ENCODE peak calls at places on chromosome 3, in six cellular contexts. J is H1, G is GM12891, O is HepG2, S is GM12878, F is K562. T is an unnamed sample.

GRCh38 chr3:167187211-167187610 is 192.9 kb downstream of the ZBBX start:
- DNase-seq in J (no peak), G (no peak), O (no peak), S (no peak), F (no peak), T (no peak)

GRCh38 chr3:57227204-57227929 is at the start of gene APPL1:
- DNase-seq in J (peak; percentile 98), G (peak; percentile 91), O (peak; percentile 84), S (peak; percentile 68), F (peak; percentile 92), T (peak; percentile 93)

GRCh38 chr3:132641837-132642538 is 17.6 kb downstream of the ACAD11 start:
- DNase-seq in J (no peak), G (no peak), O (peak; percentile 45), S (no peak), F (peak; percentile 28), T (no peak)

GRCh38 chr3:194218646-194219453 is 82.9 kb downstream of the HES1 start:
- DNase-seq in J (no peak), G (no peak), O (no peak), S (no peak), F (no peak), T (no peak)

GRCh38 chr3:189038773-189039720 is 132.7 kb upstream of the TPRG1 start:
- DNase-seq in J (no peak), G (no peak), O (no peak), S (no peak), F (no peak), T (no peak)

GRCh38 chr3:165642761-165643432 is 194.3 kb downstream of the BCHE start:
- DNase-seq in J (no peak), G (no peak), O (no peak), S (no peak), F (no peak), T (no peak)

GRCh38 chr3:37974928-37975223 is 15.7 kb upstream of the VILL start:
- DNase-seq in J (no peak), G (no peak), O (no peak), S (no peak), F (no peak), T (no peak)

GRCh38 chr3:23991236-23992050 is 46.4 kb downstream of the NR1D2 start:
- DNase-seq in J (no peak), G (no peak), O (no peak), S (no peak), F (no peak), T (no peak)

GRCh38 chr3:77931272-77932009 is 891.5 kb downstream of the ROBO2 start:
- DNase-seq in J (no peak), G (no peak), O (peak; percentile 1), S (no peak), F (no peak), T (no peak)

GRCh38 chr3:148329481-148330220 is 368.1 kb upstream of the AGTR1 start:
- DNase-seq in J (no peak), G (no peak), O (no peak), S (no peak), F (no peak), T (no peak)

GRCh38 chr3:56819016-56819809 is 17.5 kb upstream of the ARHGEF3 start:
- DNase-seq in J (no peak), G (no peak), O (peak; percentile 85), S (no peak), F (no peak), T (no peak)

GRCh38 chr3:141763088-141763750 is at the start of gene GRK7:
- DNase-seq in J (no peak), G (no peak), O (no peak), S (no peak), F (no peak), T (no peak)

GRCh38 chr3:186996356-186996755 is 66.0 kb downstream of the ST6GAL1 start:
- DNase-seq in J (no peak), G (no peak), O (no peak), S (no peak), F (no peak), T (no peak)

GRCh38 chr3:76097588-76097975 is 312.2 kb upstream of the ZNF717 start:
- DNase-seq in J (no peak), G (no peak), O (no peak), S (no peak), F (no peak), T (no peak)

GRCh38 chr3:130700541-130700940 is 46.1 kb downstream of the PIK3R4 start:
- DNase-seq in J (no peak), G (no peak), O (no peak), S (no peak), F (no peak), T (no peak)

GRCh38 chr3:173021547-173022185 is 119.4 kb downstream of the SPATA16 start:
- DNase-seq in J (no peak), G (no peak), O (no peak), S (no peak), F (peak; percentile 22), T (no peak)

GRCh38 chr3:123090700-123091585 is 24.1 kb downstream of the PDIA5 start:
- DNase-seq in J (no peak), G (no peak), O (no peak), S (no peak), F (no peak), T (no peak)

GRCh38 chr3:171176244-171176925 is 149.9 kb upstream of the SLC2A2 start:
- DNase-seq in J (no peak), G (no peak), O (no peak), S (no peak), F (no peak), T (no peak)
- TF ChIP-seq POLR2AphosphoS5 in J (no peak), G (no peak), O (no peak), S (no peak), F (no peak), T (no peak)

DNA sequence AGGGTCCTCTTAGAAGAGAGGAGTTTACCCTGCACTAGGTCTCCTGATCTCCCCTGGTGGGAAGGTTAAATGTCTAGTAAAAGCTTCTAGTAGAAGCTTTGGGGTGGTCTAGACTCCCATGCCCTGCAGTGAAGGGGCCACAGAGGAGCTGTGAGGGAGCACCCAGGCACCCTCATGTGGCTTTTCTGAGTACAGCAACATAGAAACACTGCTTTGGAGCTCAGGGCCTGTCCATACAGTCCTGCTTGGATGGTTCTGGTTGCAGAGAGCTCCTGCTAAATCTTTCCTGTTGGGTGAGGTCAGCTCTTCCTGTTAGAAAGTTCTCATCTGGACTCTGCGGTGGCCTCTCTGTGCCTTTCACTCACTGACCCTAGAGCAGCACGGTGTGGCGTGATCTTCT is 47.8 kb downstream of the GPD1L start:
- DNase-seq in J (no peak), G (no peak), O (peak; percentile 18), S (no peak), F (peak; percentile 18), T (no peak)
- TF ChIP-seq TAF1 in J (no peak), G (no peak), O (no peak), S (no peak), F (no peak), T (no peak)

DNA sequence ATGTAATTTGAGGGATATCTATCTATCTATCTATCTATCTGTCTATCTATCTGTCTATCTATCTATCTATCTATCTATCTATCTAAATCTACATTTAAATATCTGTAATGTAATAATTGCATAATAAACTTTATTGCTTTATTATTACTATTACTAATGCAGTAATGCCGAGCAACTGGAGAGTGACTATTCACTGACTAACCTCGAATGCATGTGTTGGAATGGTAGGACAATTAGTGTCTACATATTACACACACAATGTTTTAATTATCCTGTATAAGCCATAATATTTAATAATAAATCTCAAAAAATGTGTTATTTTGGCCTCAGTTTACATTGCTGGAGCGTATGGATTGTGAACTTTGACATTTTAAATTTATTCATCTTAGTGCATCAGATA is 25.2 kb upstream of the CNTN3 start:
- DNase-seq in J (no peak), G (no peak), O (no peak), S (no peak), F (no peak), T (no peak)
- TF ChIP-seq POLR2A in J (no peak), G (no peak), O (no peak), S (no peak), F (no peak), T (no peak)

DNA sequence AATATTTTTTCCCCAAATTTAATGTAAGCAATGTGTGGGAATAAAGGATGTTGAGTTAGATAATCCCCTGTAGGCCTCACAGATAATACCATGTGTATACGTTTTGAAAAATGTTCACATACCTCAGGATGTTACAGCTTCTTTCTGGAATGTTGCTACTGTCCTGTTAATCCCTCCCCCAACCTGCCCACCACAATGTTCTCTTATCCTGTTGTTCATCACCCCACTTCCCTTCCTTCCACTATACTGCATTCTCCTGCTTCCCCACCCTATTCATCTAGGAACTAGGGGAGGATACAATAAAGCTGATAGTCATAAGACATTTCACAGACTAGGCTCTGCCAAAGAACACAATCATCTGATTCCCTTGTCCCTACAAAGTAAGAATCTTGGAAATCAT is 92.1 kb downstream of the IGF2BP2 start:
- DNase-seq in J (no peak), G (no peak), O (peak; percentile 76), S (no peak), F (no peak), T (no peak)
- TF ChIP-seq POLR2AphosphoS5 in J (no peak), G (no peak), O (no peak), S (no peak), F (no peak), T (no peak)